ENCODE peak calls at places on chromosomes 6 and 20, in five cellular contexts. U is H1, G is IMR-90, C is pancreas, I is cardiac muscle cell. S is an unnamed sample.

GRCh38 chr6:156662025-156662445 is 115.1 kb upstream of the ARID1B start:
- DNase-seq in U (peak; percentile 88), G (no peak), C (no peak), I (no peak), S (peak; percentile 82)

GRCh38 chr6:32204268-32204715 is 11.8 kb upstream of the GPSM3 start:
- DNase-seq in U (no peak), G (no peak), C (no peak), I (no peak), S (no peak)

GRCh38 chr6:35065870-35066269 is 75.3 kb downstream of the TCP11 start:
- DNase-seq in U (no peak), G (no peak), C (no peak), I (no peak), S (no peak)

GRCh38 chr20:4112490-4113420 is 97.4 kb upstream of the RNF24 start:
- DNase-seq in U (peak; percentile 39), G (peak; percentile 58), C (no peak), I (peak; percentile 87), S (peak; percentile 58)

GRCh38 chr6:113160716-113161115 is 696.4 kb upstream of the MARCKS start:
- DNase-seq in U (no peak), G (no peak), C (no peak), I (peak; percentile 52), S (no peak)

GRCh38 chr6:10313799-10314162 is 101.1 kb downstream of the TFAP2A start:
- DNase-seq in U (no peak), G (no peak), C (no peak), I (no peak), S (no peak)

GRCh38 chr6:16688984-16689636 is 72.2 kb downstream of the ATXN1 start:
- DNase-seq in U (no peak), G (peak; percentile 93), C (no peak), I (peak; percentile 89), S (peak; percentile 95)

GRCh38 chr6:143279385-143279784 is 171.1 kb downstream of the ADAT2 start:
- DNase-seq in U (no peak), G (peak; percentile 21), C (no peak), I (peak; percentile 28), S (peak; percentile 62)

GRCh38 chr6:162750776-162751175 is 23.0 kb downstream of the PACRG start:
- DNase-seq in U (no peak), G (peak; percentile 2), C (no peak), I (no peak), S (peak; percentile 47)

GRCh38 chr6:112443666-112444065 is 96.5 kb downstream of the RFPL4B start:
- DNase-seq in U (no peak), G (peak; percentile 74), C (no peak), I (peak; percentile 88), S (peak; percentile 83)

GRCh38 chr6:43570876-43571441 is 4.9 kb downstream of the XPO5 start:
- DNase-seq in U (no peak), G (peak; percentile 47), C (no peak), I (peak; percentile 36), S (peak; percentile 20)

GRCh38 chr6:33621396-33622388 is 570 bp downstream of the ITPR3 start:
- DNase-seq in U (peak; percentile 81), G (no peak), C (peak; percentile 70), I (no peak), S (peak; percentile 56)

GRCh38 chr6:47261191-47261590 is 48.5 kb downstream of the TNFRSF21 start:
- DNase-seq in U (no peak), G (no peak), C (no peak), I (no peak), S (no peak)

GRCh38 chr6:75279418-75279817 is 5.2 kb downstream of the TMEM30A start:
- DNase-seq in U (no peak), G (no peak), C (no peak), I (no peak), S (no peak)
- H3K4me1 ChIP-seq in U (peaks cover 11% of the 10 kb centered on the region), G (peaks cover 17% of the 10 kb centered on the region), C (peaks cover 12% of the 10 kb centered on the region), I (peaks cover 49% of the 10 kb centered on the region), S (peaks cover 66% of the 10 kb centered on the region)

DNA sequence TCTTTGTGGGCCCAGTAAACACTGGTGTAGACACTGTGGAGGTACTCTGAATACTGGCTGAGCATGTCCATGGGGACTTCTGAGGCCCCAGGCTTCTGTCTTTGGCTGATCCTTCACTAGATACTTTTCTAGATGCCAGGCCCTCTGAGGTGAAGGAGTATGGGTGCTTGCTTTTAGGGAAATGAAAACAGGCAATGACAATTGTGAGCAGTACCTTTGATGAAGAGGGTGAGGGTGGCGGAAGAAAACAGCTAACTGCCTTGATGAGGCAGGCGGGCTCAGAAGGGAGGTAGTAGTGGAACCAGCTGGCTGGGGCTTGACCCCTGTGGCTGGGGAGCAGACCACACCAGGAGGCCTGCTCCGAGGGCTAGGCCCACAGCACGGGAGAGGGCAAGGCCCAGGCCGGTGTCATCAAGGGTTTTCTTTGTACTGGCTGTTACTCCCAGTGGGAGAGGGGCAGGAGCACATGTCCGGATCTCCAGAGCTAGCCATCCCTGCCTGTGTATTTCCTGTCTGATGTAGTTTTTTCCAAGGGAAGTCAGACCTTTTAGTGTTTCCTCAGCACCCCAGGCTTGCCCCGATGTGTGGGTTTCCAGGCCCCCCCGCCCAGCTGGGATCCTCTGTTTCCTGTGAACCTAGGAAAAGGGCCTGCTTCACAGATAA is 3.9 kb downstream of the PLCG1 start:
- DNase-seq in U (no peak), G (peak; percentile 58), C (no peak), I (peak; percentile 51), S (peak; percentile 31)
- H3K4me1 ChIP-seq in U (peaks cover 20% of the 10 kb centered on the region), G (peaks cover 21% of the 10 kb centered on the region), C (no peaks in the 10 kb centered on the region), I (peaks cover 39% of the 10 kb centered on the region), S (peaks cover 18% of the 10 kb centered on the region)

GRCh38 chr20:1449370-1449769 is 17.3 kb downstream of the NSFL1C start:
- DNase-seq in U (no peak), G (no peak), C (no peak), I (no peak), S (no peak)

GRCh38 chr20:1456300-1456699 is 10.3 kb downstream of the NSFL1C start:
- DNase-seq in U (no peak), G (peak; percentile 33), C (no peak), I (peak; percentile 63), S (peak; percentile 20)

GRCh38 chr20:1448081-1448627 is 18.5 kb downstream of the NSFL1C start:
- DNase-seq in U (no peak), G (no peak), C (no peak), I (no peak), S (no peak)

GRCh38 chr20:1446536-1446935 is 20.1 kb downstream of the NSFL1C start:
- DNase-seq in U (no peak), G (no peak), C (no peak), I (no peak), S (no peak)

DNA sequence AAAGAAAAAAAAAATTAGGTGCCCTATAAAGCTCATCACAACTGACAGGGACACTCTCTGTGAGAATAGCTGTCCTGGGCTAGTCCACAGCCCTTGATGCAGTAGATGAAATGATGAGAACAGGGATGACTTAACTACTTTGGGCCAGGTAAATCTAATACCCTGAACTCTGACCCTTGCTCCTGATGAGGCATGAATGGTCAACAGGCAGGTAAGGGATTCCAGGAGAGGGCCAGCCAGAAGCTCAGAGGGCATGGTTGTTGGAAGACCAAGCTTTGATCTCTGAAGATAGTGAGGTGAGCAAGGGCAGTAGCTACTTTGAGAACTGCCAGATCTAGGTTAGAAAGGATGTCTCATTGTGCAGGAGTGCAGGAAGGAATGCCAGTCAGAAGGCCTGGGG is 15.6 kb downstream of the NSFL1C start:
- DNase-seq in U (no peak), G (no peak), C (no peak), I (no peak), S (peak; percentile 32)
- H3K4me1 ChIP-seq in U (no peaks in the 10 kb centered on the region), G (no peaks in the 10 kb centered on the region), C (no peaks in the 10 kb centered on the region), I (no peaks in the 10 kb centered on the region), S (no peaks in the 10 kb centered on the region)

GRCh38 chr20:50278377-50278683 is 87.7 kb downstream of the CEBPB start:
- DNase-seq in U (no peak), G (no peak), C (no peak), I (no peak), S (no peak)

GRCh38 chr20:50276119-50277063 is 85.8 kb downstream of the CEBPB start:
- DNase-seq in U (no peak), G (no peak), C (no peak), I (no peak), S (no peak)

GRCh38 chr20:50278684-50279531 is 88.3 kb downstream of the CEBPB start:
- DNase-seq in U (no peak), G (no peak), C (peak; percentile 89), I (no peak), S (peak; percentile 48)

GRCh38 chr20:50277460-50278376 is 87.1 kb downstream of the CEBPB start:
- DNase-seq in U (no peak), G (no peak), C (peak; percentile 51), I (no peak), S (no peak)

GRCh38 chr20:50277064-50277415 is 86.4 kb downstream of the CEBPB start:
- DNase-seq in U (no peak), G (no peak), C (no peak), I (no peak), S (no peak)
- H3K4me1 ChIP-seq in U (no peaks in the 10 kb centered on the region), G (no peaks in the 10 kb centered on the region), C (no peaks in the 10 kb centered on the region), I (no peaks in the 10 kb centered on the region), S (no peaks in the 10 kb centered on the region)

GRCh38 chr6:98639236-98639635 is 195.1 kb upstream of the POU3F2 start:
- DNase-seq in U (no peak), G (no peak), C (no peak), I (no peak), S (no peak)

GRCh38 chr6:98633886-98634285 is 200.5 kb upstream of the POU3F2 start:
- DNase-seq in U (no peak), G (no peak), C (no peak), I (no peak), S (no peak)

GRCh38 chr6:98636941-98637340 is 197.4 kb upstream of the POU3F2 start:
- DNase-seq in U (no peak), G (no peak), C (no peak), I (no peak), S (no peak)

DNA sequence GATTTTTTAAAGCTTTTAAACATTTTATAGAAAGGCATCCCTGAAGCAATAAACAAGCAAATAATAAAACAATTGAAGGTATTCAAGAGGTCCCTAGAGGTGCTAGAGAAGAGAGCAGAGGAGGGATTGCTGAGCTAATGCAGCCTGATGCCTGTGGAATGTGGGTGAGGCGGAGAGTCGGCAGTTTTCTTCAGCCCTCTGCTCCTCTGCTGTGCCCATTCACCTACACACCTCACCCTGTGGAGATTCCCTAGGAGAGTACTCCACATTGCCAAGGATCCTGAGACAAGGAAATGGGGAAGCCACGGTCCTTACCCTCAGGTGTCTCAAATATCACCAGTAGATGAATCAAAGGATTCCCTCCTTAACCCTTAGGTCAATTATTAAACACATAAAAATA is 199.8 kb upstream of the POU3F2 start:
- DNase-seq in U (no peak), G (no peak), C (no peak), I (no peak), S (no peak)
- H3K4me1 ChIP-seq in U (peaks cover 23% of the 10 kb centered on the region), G (no peaks in the 10 kb centered on the region), C (no peaks in the 10 kb centered on the region), I (no peaks in the 10 kb centered on the region), S (no peaks in the 10 kb centered on the region)

GRCh38 chr20:60056345-60057122 is 98.3 kb downstream of the CDH26 start:
- DNase-seq in U (no peak), G (no peak), C (no peak), I (no peak), S (no peak)
- H3K4me1 ChIP-seq in U (peaks cover 4% of the 10 kb centered on the region), G (peaks cover 7% of the 10 kb centered on the region), C (no peaks in the 10 kb centered on the region), I (peaks cover 8% of the 10 kb centered on the region), S (peaks cover 5% of the 10 kb centered on the region)

S was measured in GM23248.